ENCODE peak calls at places on chromosomes 3 and 15, in ten cellular contexts. S is GM12865; Q is fibroblast of pulmonary artery; P is right cardiac atrium; O is NB4; B is aorta; A is adrenal gland; N is cardiac fibroblast; K is Panc1; H is CD8-positive, alpha-beta T cell. F is an unnamed sample.

GRCh38 chr15:68641376-68641775 is 62.6 kb downstream of the CORO2B start:
- DNase-seq in S (no peak), Q (no peak), P (no peak), O (no peak), B (no peak), A (no peak), N (no peak), K (no peak), H (no peak), F (peak)

GRCh38 chr15:55267401-55268053 is 22.1 kb downstream of the RAB27A start:
- DNase-seq in S (peak), Q (peak), P (peak), O (peak), B (peak), A (peak), N (no peak), K (no peak), H (peak), F (no peak)

GRCh38 chr3:148102156-148102555 is 595.5 kb upstream of the AGTR1 start:
- DNase-seq in S (no peak), Q (no peak), P (no peak), O (no peak), B (no peak), A (no peak), N (no peak), K (no peak), H (no peak), F (no peak)

GRCh38 chr3:42057561-42058211 is 33.5 kb upstream of the TRAK1 start:
- DNase-seq in S (peak), Q (no peak), P (peak), O (no peak), B (no peak), A (no peak), N (no peak), K (no peak), H (no peak), F (no peak)

GRCh38 chr3:98008751-98009373 is 26.3 kb downstream of the GABRR3 start:
- DNase-seq in S (peak), Q (no peak), P (no peak), O (no peak), B (no peak), A (no peak), N (no peak), K (no peak), H (no peak), F (no peak)

GRCh38 chr15:63345391-63345752 is 36.3 kb downstream of the CA12 start:
- DNase-seq in S (no peak), Q (no peak), P (no peak), O (no peak), B (no peak), A (no peak), N (no peak), K (no peak), H (no peak), F (no peak)

GRCh38 chr3:197306374-197307086 is 8.1 kb upstream of the DLG1 start:
- DNase-seq in S (no peak), Q (peak), P (no peak), O (no peak), B (no peak), A (no peak), N (peak), K (no peak), H (no peak), F (peak)

GRCh38 chr15:85097250-85097649 is 115.6 kb downstream of the PDE8A start:
- DNase-seq in S (no peak), Q (no peak), P (no peak), O (no peak), B (no peak), A (no peak), N (no peak), K (no peak), H (no peak), F (no peak)

GRCh38 chr15:34119291-34119690 is 17.4 kb downstream of the PGBD4 start:
- DNase-seq in S (no peak), Q (peak), P (no peak), O (no peak), B (no peak), A (no peak), N (no peak), K (no peak), H (no peak), F (peak)

GRCh38 chr15:87547470-87548181 is 708.9 kb downstream of the NTRK3 start:
- DNase-seq in S (no peak), Q (peak), P (peak), O (no peak), B (peak), A (no peak), N (peak), K (no peak), H (no peak), F (no peak)

GRCh38 chr3:137778941-137779340 is 14.8 kb downstream of the SOX14 start:
- DNase-seq in S (no peak), Q (no peak), P (no peak), O (no peak), B (no peak), A (no peak), N (no peak), K (no peak), H (no peak), F (no peak)

GRCh38 chr3:22835041-22835440 is 368.1 kb upstream of the UBE2E2 start:
- DNase-seq in S (no peak), Q (peak), P (no peak), O (no peak), B (no peak), A (no peak), N (peak), K (no peak), H (no peak), F (peak)

GRCh38 chr15:52735231-52736089 is 54.7 kb downstream of the ONECUT1 start:
- DNase-seq in S (peak), Q (peak), P (no peak), O (peak), B (no peak), A (peak), N (peak), K (peak), H (peak), F (peak)

GRCh38 chr3:61594978-61595687 is 33.8 kb downstream of the PTPRG start:
- DNase-seq in S (no peak), Q (peak), P (no peak), O (no peak), B (no peak), A (no peak), N (peak), K (no peak), H (no peak), F (peak)
- H3K4me3 ChIP-seq in S (no peak), Q (no peak), P (no peak), O (no peak), B (no peak), A (no peak), N (peak), K (no peak), H (no peak), F (peak)

GRCh38 chr3:146882206-146882605 is 277.1 kb upstream of the PLSCR5 start:
- DNase-seq in S (no peak), Q (no peak), P (no peak), O (no peak), B (no peak), A (no peak), N (no peak), K (no peak), H (no peak), F (no peak)

GRCh38 chr3:146883292-146883691 is 278.1 kb upstream of the PLSCR5 start:
- DNase-seq in S (peak), Q (no peak), P (no peak), O (no peak), B (no peak), A (no peak), N (no peak), K (no peak), H (no peak), F (no peak)

GRCh38 chr3:146884291-146884690 is 279.1 kb upstream of the PLSCR5 start:
- DNase-seq in S (no peak), Q (no peak), P (no peak), O (no peak), B (no peak), A (no peak), N (no peak), K (no peak), H (no peak), F (no peak)

DNA sequence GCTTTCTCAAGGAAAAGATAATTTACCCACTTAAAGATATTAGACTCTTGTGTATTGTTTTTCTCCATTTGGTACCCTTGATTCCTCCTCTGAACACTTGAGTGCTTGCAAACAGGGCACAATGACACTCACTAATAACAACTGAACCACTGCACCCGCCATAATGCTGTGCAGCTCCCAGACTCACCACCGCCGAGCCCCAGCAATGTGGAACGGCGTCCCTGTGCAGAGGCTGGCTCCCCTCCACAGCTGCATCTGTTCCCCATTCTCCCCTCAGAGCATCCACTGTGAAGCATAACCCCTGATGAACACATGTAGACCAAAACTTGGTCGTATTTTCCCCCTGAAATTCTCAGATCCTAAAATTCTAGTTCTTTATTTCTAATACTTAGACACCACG is 276.2 kb upstream of the PLSCR5 start:
- DNase-seq in S (no peak), Q (no peak), P (peak), O (no peak), B (no peak), A (no peak), N (no peak), K (no peak), H (no peak), F (no peak)
- H3K4me3 ChIP-seq in S (no peak), Q (no peak), P (no peak), O (no peak), B (no peak), A (no peak), N (no peak), K (no peak), H (no peak), F (no peak)

GRCh38 chr15:43795197-43795596 is 3.1 kb downstream of the SERF2 start:
- DNase-seq in S (no peak), Q (no peak), P (no peak), O (no peak), B (no peak), A (no peak), N (no peak), K (no peak), H (no peak), F (no peak)

GRCh38 chr15:43794269-43795037 is 2.3 kb downstream of the SERF2 start:
- DNase-seq in S (no peak), Q (peak), P (no peak), O (no peak), B (no peak), A (no peak), N (peak), K (no peak), H (no peak), F (no peak)

GRCh38 chr15:43792761-43793493 is 807 bp downstream of the SERF2 start:
- DNase-seq in S (peak), Q (peak), P (peak), O (peak), B (no peak), A (peak), N (peak), K (no peak), H (no peak), F (peak)

GRCh38 chr15:43791993-43792760 is at the start of gene SERF2:
- DNase-seq in S (peak), Q (peak), P (peak), O (peak), B (peak), A (peak), N (peak), K (peak), H (peak), F (peak)

DNA sequence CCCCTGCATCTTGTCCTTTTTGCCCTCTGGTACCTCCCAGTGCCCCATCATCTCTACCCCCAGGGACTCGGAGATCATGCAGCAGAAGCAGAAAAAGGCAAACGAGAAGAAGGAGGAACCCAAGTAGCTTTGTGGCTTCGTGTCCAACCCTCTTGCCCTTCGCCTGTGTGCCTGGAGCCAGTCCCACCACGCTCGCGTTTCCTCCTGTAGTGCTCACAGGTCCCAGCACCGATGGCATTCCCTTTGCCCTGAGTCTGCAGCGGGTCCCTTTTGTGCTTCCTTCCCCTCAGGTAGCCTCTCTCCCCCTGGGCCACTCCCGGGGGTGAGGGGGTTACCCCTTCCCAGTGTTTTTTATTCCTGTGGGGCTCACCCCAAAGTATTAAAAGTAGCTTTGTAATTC is 1.5 kb downstream of the SERF2 start:
- DNase-seq in S (no peak), Q (no peak), P (peak), O (no peak), B (no peak), A (no peak), N (no peak), K (no peak), H (no peak), F (no peak)
- H3K4me3 ChIP-seq in S (peak), Q (peak), P (peak), O (peak), B (no peak), A (no peak), N (peak), K (peak), H (peak), F (peak)

DNA sequence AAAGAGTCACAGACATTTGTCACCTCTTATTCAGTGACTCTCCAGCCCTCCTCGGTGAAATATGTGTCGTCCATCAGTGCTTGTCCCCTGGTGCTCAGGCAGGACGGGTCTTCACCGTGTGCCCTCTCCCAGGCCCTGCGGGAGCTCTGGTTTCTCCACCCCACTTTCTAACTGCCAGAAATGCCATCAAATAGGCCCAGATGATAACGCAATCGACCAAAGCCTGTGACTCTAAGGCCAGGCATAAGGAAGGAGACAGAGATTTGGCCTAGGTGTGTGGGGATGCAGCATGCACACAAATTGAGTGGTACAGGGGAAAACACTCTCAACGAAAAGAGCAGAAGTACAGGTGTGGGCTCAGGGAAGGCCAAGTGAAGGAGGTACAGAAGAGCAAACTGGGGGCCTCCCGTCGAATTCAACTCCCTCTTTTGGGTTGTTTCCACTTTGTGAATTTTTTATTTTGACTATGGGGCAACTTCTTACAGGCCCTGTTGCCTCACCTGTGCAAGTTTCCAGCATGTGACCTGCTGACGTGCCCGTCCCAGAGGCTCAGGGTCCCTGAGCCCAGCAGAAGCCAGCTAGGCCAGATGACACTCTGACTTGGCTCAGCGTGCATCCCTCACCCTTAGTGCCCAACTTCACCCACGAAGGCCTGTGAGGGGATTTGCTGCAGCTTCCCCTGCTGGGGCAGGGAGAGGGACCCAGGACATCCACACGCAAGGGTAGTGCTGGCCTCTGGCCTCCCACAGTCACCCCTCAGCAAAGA is 4.7 kb downstream of the NUP210 start:
- DNase-seq in S (no peak), Q (no peak), P (no peak), O (peak), B (no peak), A (no peak), N (no peak), K (no peak), H (no peak), F (no peak)
- H3K4me3 ChIP-seq in S (peak), Q (no peak), P (no peak), O (peak), B (no peak), A (no peak), N (no peak), K (no peak), H (peak), F (no peak)

F was measured in bronchial epithelial cell.